ENCODE peak calls at places on chromosomes 5 and 9, in five cellular contexts. T is CD8-positive, alpha-beta T cell; P is A549; N is endodermal cell; H is SK-N-SH. V is an unnamed sample.

GRCh38 chr5:74130141-74130897 is 504.3 kb downstream of the ARHGEF28 start:
- DNase-seq in N (no peak), P (no peak), H (no peak), T (no peak), V (no peak)

GRCh38 chr5:132797651-132798050 is 15.5 kb upstream of the SOWAHA start:
- DNase-seq in P (no peak), H (no peak), N (no peak), T (no peak), V (no peak)

GRCh38 chr9:115115924-115116323 is 2.0 kb downstream of the TNC start:
- DNase-seq in P (peak), T (no peak), N (no peak), H (no peak), V (no peak)

GRCh38 chr9:33229359-33230120 is 10.4 kb upstream of the SPINK4 start:
- DNase-seq in T (no peak), N (peak), H (no peak), P (peak), V (no peak)

GRCh38 chr9:114341152-114341830 is 11.6 kb downstream of the ORM2 start:
- DNase-seq in T (no peak), N (no peak), P (no peak), H (no peak), V (no peak)

GRCh38 chr9:84703793-84704192 is 34.3 kb downstream of the NTRK2 start:
- DNase-seq in N (no peak), H (no peak), T (no peak), P (no peak), V (no peak)

GRCh38 chr5:65760504-65761275 is 38.7 kb downstream of the NLN start:
- DNase-seq in P (no peak), N (no peak), T (peak), H (no peak), V (no peak)

GRCh38 chr9:36517131-36517530 is 55.6 kb upstream of the MELK start:
- DNase-seq in T (no peak), H (no peak), N (no peak), P (no peak), V (no peak)

GRCh38 chr5:168637281-168637680 is 58.1 kb upstream of the PANK3 start:
- DNase-seq in H (no peak), P (no peak), T (no peak), N (no peak), V (no peak)

GRCh38 chr5:111800351-111800750 is 43.4 kb upstream of the NREP start:
- DNase-seq in P (no peak), H (no peak), T (no peak), N (no peak), V (no peak)

GRCh38 chr5:51968756-51969155 is 585.5 kb downstream of the ISL1 start:
- DNase-seq in T (no peak), P (no peak), N (peak), H (no peak), V (no peak)

GRCh38 chr5:71828641-71829040 is 109.6 kb downstream of the CARTPT start:
- DNase-seq in N (no peak), H (no peak), T (no peak), P (no peak), V (no peak)

GRCh38 chr9:19689324-19690087 is 99.3 kb downstream of the SLC24A2 start:
- DNase-seq in T (no peak), P (no peak), H (no peak), N (no peak), V (no peak)

GRCh38 chr5:56211298-56211865 is 21.7 kb downstream of the ANKRD55 start:
- DNase-seq in H (no peak), N (no peak), P (peak), T (no peak), V (no peak)

GRCh38 chr5:141915881-141916336 is 7.8 kb upstream of the DELE1 start:
- DNase-seq in N (peak), P (no peak), T (no peak), H (no peak), V (no peak)
- TF ChIP-seq CTCF in N (peak), P (no peak), T (no peak), H (no peak), V (no peak)

DNA sequence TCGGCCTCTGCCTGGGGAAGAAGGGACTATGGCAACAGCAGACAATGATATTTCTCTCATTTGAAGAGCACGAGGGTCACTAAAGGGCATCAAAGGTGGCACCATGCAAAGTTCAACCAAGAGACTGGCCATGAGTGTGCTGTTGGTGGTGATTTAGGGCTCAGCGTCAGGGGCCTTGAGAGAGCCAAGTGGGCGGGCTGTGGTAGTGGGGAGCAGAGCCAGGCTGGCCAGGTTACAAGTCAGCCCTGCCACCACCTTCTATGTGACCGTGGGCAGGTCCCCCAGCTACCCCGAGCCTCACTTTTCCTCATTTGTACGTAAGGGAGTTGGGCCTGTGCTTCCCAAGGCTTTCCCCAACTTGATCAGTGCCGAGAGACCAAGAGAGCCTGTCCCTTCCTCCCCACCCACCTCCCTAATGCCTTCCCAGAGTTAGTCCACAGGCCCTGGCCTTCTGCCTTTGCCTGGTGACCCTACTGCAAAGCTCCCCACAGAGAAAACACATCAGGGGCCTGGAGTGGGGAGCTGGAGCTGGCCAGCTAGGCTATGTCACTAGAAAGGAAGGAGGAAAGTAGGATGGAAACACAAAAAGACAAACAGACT is 104.3 kb downstream of the PDE6A start:
- DNase-seq in T (no peak), H (no peak), N (no peak), P (no peak), V (no peak)
- H3K27ac ChIP-seq in T (no peak), H (no peak), N (no peak), P (peak), V (no peak)

GRCh38 chr5:1010181-1010510 is 1.5 kb downstream of the NKD2 start:
- DNase-seq in H (no peak), T (no peak), P (peak), N (no peak), V (no peak)
- TF ChIP-seq CTCF in H (no peak), T (no peak), P (no peak), N (peak), V (no peak)

GRCh38 chr5:163456840-163457239 is 3.1 kb downstream of the NUDCD2 start:
- DNase-seq in T (no peak), N (no peak), H (no peak), P (no peak), V (no peak)
- H3K27ac ChIP-seq in T (no peak), N (no peak), H (no peak), P (no peak), V (no peak)

GRCh38 chr5:151739939-151740335 is 18.5 kb downstream of the ATOX1 start:
- DNase-seq in T (no peak), P (peak), N (no peak), H (peak), V (no peak)

GRCh38 chr5:151741678-151742423 is 16.6 kb downstream of the ATOX1 start:
- DNase-seq in T (no peak), P (no peak), N (no peak), H (no peak), V (no peak)

GRCh38 chr5:151740336-151740942 is 18.0 kb downstream of the ATOX1 start:
- DNase-seq in P (peak), T (peak), N (peak), H (peak), V (peak)

GRCh38 chr5:151739395-151739794 is 19.0 kb downstream of the ATOX1 start:
- DNase-seq in N (peak), P (no peak), T (no peak), H (peak), V (no peak)

GRCh38 chr5:151740958-151741373 is 17.5 kb downstream of the ATOX1 start:
- DNase-seq in N (no peak), P (no peak), H (no peak), T (no peak), V (no peak)
- TF ChIP-seq CTCF in N (peak), P (peak), H (no peak), T (peak), V (no peak)

GRCh38 chr9:99298660-99299059 is 76.6 kb downstream of the SEC61B start:
- DNase-seq in T (no peak), P (no peak), H (no peak), N (peak), V (no peak)

GRCh38 chr9:99294850-99295461 is 72.9 kb downstream of the SEC61B start:
- DNase-seq in P (peak), T (no peak), N (no peak), H (no peak), V (no peak)

GRCh38 chr9:99300103-99300439 is 78.0 kb downstream of the SEC61B start:
- DNase-seq in T (no peak), N (no peak), P (no peak), H (no peak), V (no peak)

GRCh38 chr9:99299214-99300102 is 77.4 kb downstream of the SEC61B start:
- DNase-seq in T (no peak), P (no peak), N (peak), H (peak), V (no peak)

DNA sequence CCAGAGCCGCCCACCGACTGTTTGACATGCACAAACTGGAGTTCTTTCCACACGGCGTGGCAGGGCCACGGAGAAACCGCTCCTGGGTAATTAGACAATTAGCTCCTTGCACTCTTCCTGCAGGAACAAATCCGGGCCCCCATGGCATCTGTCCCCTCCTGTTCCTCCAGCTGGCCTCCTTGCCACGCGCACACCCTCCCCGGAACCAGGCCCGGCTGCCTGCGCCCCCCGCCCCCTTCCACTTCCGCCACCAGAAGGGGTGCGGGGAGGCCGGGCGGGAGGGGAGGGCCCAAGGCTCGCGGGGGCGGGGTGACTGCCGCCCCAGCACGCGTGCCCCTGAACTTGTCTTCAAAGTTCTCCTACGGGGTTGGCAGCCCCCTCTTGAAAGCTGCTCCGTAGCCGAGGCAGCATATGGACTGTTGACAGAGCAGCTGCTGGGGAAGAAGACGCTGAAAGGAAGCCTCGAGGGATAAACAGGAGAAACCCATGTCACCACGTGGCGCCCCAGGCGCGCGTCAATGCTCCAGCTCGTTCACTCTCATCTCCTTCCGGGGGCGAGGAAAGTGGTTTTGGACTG is 74.4 kb downstream of the SEC61B start:
- DNase-seq in N (no peak), H (peak), T (peak), P (no peak), V (no peak)
- H3K27ac ChIP-seq in N (no peak), H (no peak), T (no peak), P (no peak), V (no peak)

GRCh38 chr9:137604345-137605145 is 941 bp upstream of the ARRDC1 start:
- DNase-seq in H (no peak), N (no peak), T (no peak), P (no peak), V (no peak)

GRCh38 chr9:137605146-137606004 is at the start of gene ARRDC1:
- DNase-seq in N (peak), P (peak), T (peak), H (peak), V (peak)

GRCh38 chr9:137606005-137606601 is 617 bp downstream of the ARRDC1 start:
- DNase-seq in T (no peak), H (peak), N (no peak), P (no peak), V (no peak)

GRCh38 chr9:137598943-137599342 is 6.5 kb upstream of the ARRDC1 start:
- DNase-seq in H (no peak), N (no peak), P (no peak), T (no peak), V (no peak)

DNA sequence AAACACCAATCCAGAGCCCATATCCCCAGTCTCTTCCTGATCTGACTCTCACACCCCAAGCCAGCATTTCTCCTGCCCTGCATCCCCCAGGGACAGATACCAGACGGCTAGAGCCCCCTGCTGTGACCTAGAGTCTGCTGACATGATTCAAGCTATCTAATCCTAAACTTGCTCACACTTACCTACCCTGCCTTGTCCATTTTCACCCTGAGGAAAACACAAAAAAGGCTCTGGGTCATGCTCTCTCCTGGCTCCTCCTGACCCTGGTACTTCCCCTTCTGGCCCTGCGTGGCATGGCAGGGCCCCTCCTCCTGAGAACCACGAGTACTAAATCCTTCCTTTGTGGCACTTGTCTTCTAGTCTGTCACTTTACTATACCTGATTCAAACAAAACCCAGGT is 2.8 kb upstream of the ARRDC1 start:
- DNase-seq in P (no peak), T (no peak), N (peak), H (no peak), V (no peak)
- TF ChIP-seq CTCF in P (no peak), T (no peak), N (peak), H (no peak), V (no peak)

GRCh38 chr5:172113036-172113435 is 75.0 kb downstream of the STK10 start:
- DNase-seq in T (peak), H (no peak), P (no peak), N (no peak), V (no peak)
- H3K27ac ChIP-seq in T (peak), H (no peak), P (no peak), N (no peak), V (no peak)

DNA sequence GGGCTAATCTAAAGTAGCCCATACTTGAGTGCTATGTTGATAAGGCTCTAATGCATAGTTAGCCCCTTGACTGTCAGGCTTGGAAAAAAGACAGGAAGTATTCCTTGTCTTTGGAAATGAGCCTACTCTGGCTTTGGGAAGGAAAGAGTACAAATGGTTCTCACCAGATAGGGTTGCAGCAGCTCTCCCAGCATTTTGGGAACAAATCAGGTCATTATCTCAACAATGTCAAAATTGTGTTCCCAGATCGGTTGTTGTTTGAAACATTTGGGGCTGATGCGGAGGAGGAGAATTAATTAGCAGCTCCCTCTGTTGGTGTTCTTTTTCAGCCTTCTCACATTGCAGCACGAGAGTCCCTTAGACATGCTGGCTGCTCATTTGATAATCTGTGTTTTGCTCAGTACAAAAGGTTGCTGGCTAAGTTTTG is 294.7 kb upstream of the DMRT1 start:
- DNase-seq in P (no peak), H (no peak), T (no peak), N (peak), V (no peak)
- TF ChIP-seq CTCF in P (peak), H (peak), T (no peak), N (peak), V (peak)

DNA sequence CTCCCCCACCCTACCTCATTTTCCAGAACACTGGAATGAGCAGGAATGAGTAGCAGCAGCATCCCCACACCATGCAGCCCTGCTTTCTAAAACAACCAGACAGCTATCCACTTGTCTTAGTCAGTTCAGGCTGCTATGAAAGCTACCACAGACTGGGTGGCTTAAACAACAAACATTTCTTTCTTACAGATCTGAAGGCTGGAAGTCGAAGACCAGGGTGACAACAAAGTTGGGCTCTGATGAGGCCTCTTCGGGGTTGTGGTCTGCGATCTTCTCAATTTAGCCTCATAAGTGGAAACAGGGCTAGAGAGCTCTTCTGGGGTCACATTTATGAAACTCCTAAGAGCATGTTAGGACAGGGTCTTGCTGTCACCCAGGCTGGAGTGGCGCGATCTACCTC is 38.9 kb downstream of the LPAR1 start:
- DNase-seq in N (no peak), P (no peak), H (no peak), T (no peak), V (no peak)
- H3K27ac ChIP-seq in N (no peak), P (no peak), H (no peak), T (no peak), V (no peak)

V was measured in coronary artery.